ENCODE peak calls at places on chromosomes 13 and 19, in five cellular contexts. One of them, this sample, is unnamed.

GRCh38 chr19:1177322-1178114 is 3.5 kb upstream of the SBNO2 start:
- DNase-seq in left ventricle myocardium inferior: no peak
- DNase-seq in mammary epithelial cell: peak; percentile 98
- DNase-seq in left cardiac atrium: no peak
- DNase-seq in SW 1271: peak; percentile 93
- DNase-seq in this sample: peak; percentile 81

GRCh38 chr19:10043286-10043927 is 30.1 kb downstream of the RDH8 start:
- DNase-seq in left ventricle myocardium inferior: no peak
- DNase-seq in mammary epithelial cell: peak; percentile 61
- DNase-seq in left cardiac atrium: no peak
- DNase-seq in SW 1271: peak; percentile 59
- DNase-seq in this sample: no peak

GRCh38 chr19:33767898-33768413 is 28.7 kb upstream of the KCTD15 start:
- DNase-seq in left ventricle myocardium inferior: no peak
- DNase-seq in mammary epithelial cell: no peak
- DNase-seq in left cardiac atrium: no peak
- DNase-seq in SW 1271: no peak
- DNase-seq in this sample: no peak

GRCh38 chr13:32253911-32254399 is 61.2 kb downstream of the ZAR1L start:
- DNase-seq in left ventricle myocardium inferior: no peak
- DNase-seq in mammary epithelial cell: no peak
- DNase-seq in left cardiac atrium: no peak
- DNase-seq in SW 1271: no peak
- DNase-seq in this sample: no peak

GRCh38 chr13:48902421-48902820 is 73.3 kb upstream of the FNDC3A start:
- DNase-seq in left ventricle myocardium inferior: no peak
- DNase-seq in mammary epithelial cell: peak; percentile 60
- DNase-seq in left cardiac atrium: no peak
- DNase-seq in SW 1271: no peak
- DNase-seq in this sample: no peak

GRCh38 chr19:56821675-56822074 is 18.9 kb downstream of the PEG3 start:
- DNase-seq in left ventricle myocardium inferior: no peak
- DNase-seq in mammary epithelial cell: no peak
- DNase-seq in left cardiac atrium: no peak
- DNase-seq in SW 1271: no peak
- DNase-seq in this sample: no peak

GRCh38 chr19:38877781-38878574 is at the start of gene RINL:
- DNase-seq in left ventricle myocardium inferior: no peak
- DNase-seq in mammary epithelial cell: no peak
- DNase-seq in left cardiac atrium: peak; percentile 33
- DNase-seq in SW 1271: no peak
- DNase-seq in this sample: no peak

GRCh38 chr13:23889598-23890224 is 511 bp upstream of the MIPEP start:
- DNase-seq in left ventricle myocardium inferior: no peak
- DNase-seq in mammary epithelial cell: no peak
- DNase-seq in left cardiac atrium: no peak
- DNase-seq in SW 1271: no peak
- DNase-seq in this sample: no peak